ENCODE peak calls at places on chromosomes 7 and 10, in ten cellular contexts. One of them, this sample, is unnamed.

GRCh38 chr10:12766222-12766621 is 235.3 kb downstream of the CCDC3 start:
- DNase-seq in BJ: no peak
- DNase-seq in iPS DF 19.7: no peak
- DNase-seq in SHP77: no peak
- DNase-seq in NCI-H1436: no peak
- DNase-seq in activated CD4-positive, alpha-beta T cell treated with anti-CD3 and anti-CD28 coated beads, Interleukin-2, amount 50 U/mL, for 48 hours: no peak
- DNase-seq in cardiac muscle cell: no peak
- DNase-seq in ACHN: no peak
- DNase-seq in ascending aorta: no peak
- DNase-seq in ecto neural progenitor cell: no peak
- DNase-seq in this sample: no peak

GRCh38 chr7:145169908-145170307 is 334.1 kb upstream of the TPK1 start:
- DNase-seq in NCI-H1436: peak
- DNase-seq in iPS DF 19.7: no peak
- DNase-seq in SHP77: no peak
- DNase-seq in BJ: no peak
- DNase-seq in ascending aorta: no peak
- DNase-seq in ACHN: peak
- DNase-seq in ecto neural progenitor cell: no peak
- DNase-seq in activated CD4-positive, alpha-beta T cell treated with anti-CD3 and anti-CD28 coated beads, Interleukin-2, amount 50 U/mL, for 48 hours: no peak
- DNase-seq in cardiac muscle cell: no peak
- DNase-seq in this sample: no peak

GRCh38 chr10:75236178-75236825 is 545 bp upstream of the COMTD1 start:
- DNase-seq in cardiac muscle cell: no peak
- DNase-seq in activated CD4-positive, alpha-beta T cell treated with anti-CD3 and anti-CD28 coated beads, Interleukin-2, amount 50 U/mL, for 48 hours: no peak
- DNase-seq in ecto neural progenitor cell: no peak
- DNase-seq in SHP77: no peak
- DNase-seq in iPS DF 19.7: no peak
- DNase-seq in ACHN: no peak
- DNase-seq in BJ: no peak
- DNase-seq in NCI-H1436: no peak
- DNase-seq in ascending aorta: no peak
- DNase-seq in this sample: no peak

GRCh38 chr10:28328346-28328745 is 25.5 kb upstream of the MPP7 start:
- DNase-seq in ascending aorta: no peak
- DNase-seq in cardiac muscle cell: no peak
- DNase-seq in NCI-H1436: no peak
- DNase-seq in SHP77: no peak
- DNase-seq in activated CD4-positive, alpha-beta T cell treated with anti-CD3 and anti-CD28 coated beads, Interleukin-2, amount 50 U/mL, for 48 hours: no peak
- DNase-seq in BJ: no peak
- DNase-seq in ACHN: no peak
- DNase-seq in iPS DF 19.7: no peak
- DNase-seq in ecto neural progenitor cell: no peak
- DNase-seq in this sample: no peak

GRCh38 chr10:76550806-76551205 is 1086.8 kb downstream of the KCNMA1 start:
- DNase-seq in NCI-H1436: no peak
- DNase-seq in ACHN: no peak
- DNase-seq in iPS DF 19.7: no peak
- DNase-seq in BJ: peak
- DNase-seq in ecto neural progenitor cell: no peak
- DNase-seq in cardiac muscle cell: peak
- DNase-seq in SHP77: no peak
- DNase-seq in activated CD4-positive, alpha-beta T cell treated with anti-CD3 and anti-CD28 coated beads, Interleukin-2, amount 50 U/mL, for 48 hours: no peak
- DNase-seq in ascending aorta: no peak
- DNase-seq in this sample: no peak

GRCh38 chr10:132941640-132942051 is 724 bp downstream of the CFAP46 start:
- DNase-seq in ecto neural progenitor cell: no peak
- DNase-seq in NCI-H1436: no peak
- DNase-seq in ascending aorta: no peak
- DNase-seq in iPS DF 19.7: no peak
- DNase-seq in activated CD4-positive, alpha-beta T cell treated with anti-CD3 and anti-CD28 coated beads, Interleukin-2, amount 50 U/mL, for 48 hours: no peak
- DNase-seq in ACHN: no peak
- DNase-seq in cardiac muscle cell: no peak
- DNase-seq in SHP77: no peak
- DNase-seq in BJ: no peak
- DNase-seq in this sample: no peak

GRCh38 chr10:28722065-28722803 is 44.9 kb downstream of the BAMBI start:
- DNase-seq in ACHN: peak
- DNase-seq in BJ: no peak
- DNase-seq in ecto neural progenitor cell: peak
- DNase-seq in activated CD4-positive, alpha-beta T cell treated with anti-CD3 and anti-CD28 coated beads, Interleukin-2, amount 50 U/mL, for 48 hours: peak
- DNase-seq in cardiac muscle cell: peak
- DNase-seq in NCI-H1436: peak
- DNase-seq in ascending aorta: peak
- DNase-seq in iPS DF 19.7: peak
- DNase-seq in SHP77: no peak
- DNase-seq in this sample: no peak

GRCh38 chr10:47077941-47078340 is 166.7 kb downstream of the PTPN20 start:
- DNase-seq in activated CD4-positive, alpha-beta T cell treated with anti-CD3 and anti-CD28 coated beads, Interleukin-2, amount 50 U/mL, for 48 hours: no peak
- DNase-seq in ascending aorta: peak
- DNase-seq in NCI-H1436: no peak
- DNase-seq in cardiac muscle cell: no peak
- DNase-seq in iPS DF 19.7: no peak
- DNase-seq in ACHN: no peak
- DNase-seq in ecto neural progenitor cell: no peak
- DNase-seq in SHP77: no peak
- DNase-seq in BJ: no peak
- DNase-seq in this sample: no peak

GRCh38 chr10:49279015-49279880 is 19.7 kb upstream of the C10orf71 start:
- DNase-seq in ascending aorta: peak
- DNase-seq in ecto neural progenitor cell: peak
- DNase-seq in activated CD4-positive, alpha-beta T cell treated with anti-CD3 and anti-CD28 coated beads, Interleukin-2, amount 50 U/mL, for 48 hours: no peak
- DNase-seq in SHP77: no peak
- DNase-seq in cardiac muscle cell: no peak
- DNase-seq in NCI-H1436: no peak
- DNase-seq in iPS DF 19.7: no peak
- DNase-seq in BJ: no peak
- DNase-seq in ACHN: no peak
- DNase-seq in this sample: no peak

GRCh38 chr7:50662059-50662689 is 97.0 kb upstream of the DDC start:
- DNase-seq in ascending aorta: peak
- DNase-seq in SHP77: no peak
- DNase-seq in ACHN: no peak
- DNase-seq in iPS DF 19.7: no peak
- DNase-seq in activated CD4-positive, alpha-beta T cell treated with anti-CD3 and anti-CD28 coated beads, Interleukin-2, amount 50 U/mL, for 48 hours: no peak
- DNase-seq in NCI-H1436: no peak
- DNase-seq in cardiac muscle cell: no peak
- DNase-seq in BJ: no peak
- DNase-seq in ecto neural progenitor cell: no peak
- DNase-seq in this sample: no peak

GRCh38 chr7:123844712-123845219 is at the start of gene HYAL4:
- DNase-seq in SHP77: no peak
- DNase-seq in ascending aorta: no peak
- DNase-seq in BJ: no peak
- DNase-seq in ecto neural progenitor cell: no peak
- DNase-seq in cardiac muscle cell: no peak
- DNase-seq in ACHN: no peak
- DNase-seq in iPS DF 19.7: no peak
- DNase-seq in activated CD4-positive, alpha-beta T cell treated with anti-CD3 and anti-CD28 coated beads, Interleukin-2, amount 50 U/mL, for 48 hours: no peak
- DNase-seq in NCI-H1436: no peak
- DNase-seq in this sample: no peak

GRCh38 chr7:9945882-9946281 is 1027.8 kb upstream of the PHF14 start:
- DNase-seq in NCI-H1436: peak
- DNase-seq in ACHN: no peak
- DNase-seq in ascending aorta: no peak
- DNase-seq in iPS DF 19.7: no peak
- DNase-seq in SHP77: peak
- DNase-seq in ecto neural progenitor cell: no peak
- DNase-seq in cardiac muscle cell: no peak
- DNase-seq in activated CD4-positive, alpha-beta T cell treated with anti-CD3 and anti-CD28 coated beads, Interleukin-2, amount 50 U/mL, for 48 hours: no peak
- DNase-seq in BJ: no peak
- DNase-seq in this sample: peak

GRCh38 chr7:114631249-114631822 is 216.7 kb downstream of the FOXP2 start:
- DNase-seq in SHP77: peak
- DNase-seq in BJ: no peak
- DNase-seq in ecto neural progenitor cell: no peak
- DNase-seq in cardiac muscle cell: no peak
- DNase-seq in activated CD4-positive, alpha-beta T cell treated with anti-CD3 and anti-CD28 coated beads, Interleukin-2, amount 50 U/mL, for 48 hours: no peak
- DNase-seq in iPS DF 19.7: no peak
- DNase-seq in NCI-H1436: no peak
- DNase-seq in ACHN: no peak
- DNase-seq in ascending aorta: no peak
- DNase-seq in this sample: no peak

GRCh38 chr10:8787649-8788048 is 733.2 kb downstream of the GATA3 start:
- DNase-seq in iPS DF 19.7: no peak
- DNase-seq in ecto neural progenitor cell: no peak
- DNase-seq in NCI-H1436: no peak
- DNase-seq in ascending aorta: no peak
- DNase-seq in SHP77: no peak
- DNase-seq in ACHN: no peak
- DNase-seq in cardiac muscle cell: no peak
- DNase-seq in activated CD4-positive, alpha-beta T cell treated with anti-CD3 and anti-CD28 coated beads, Interleukin-2, amount 50 U/mL, for 48 hours: no peak
- DNase-seq in BJ: no peak
- DNase-seq in this sample: no peak

GRCh38 chr7:17369686-17370426 is 71.4 kb downstream of the AHR start:
- DNase-seq in cardiac muscle cell: peak
- DNase-seq in SHP77: no peak
- DNase-seq in activated CD4-positive, alpha-beta T cell treated with anti-CD3 and anti-CD28 coated beads, Interleukin-2, amount 50 U/mL, for 48 hours: no peak
- DNase-seq in ACHN: peak
- DNase-seq in BJ: peak
- DNase-seq in ascending aorta: no peak
- DNase-seq in iPS DF 19.7: no peak
- DNase-seq in ecto neural progenitor cell: no peak
- DNase-seq in NCI-H1436: no peak
- DNase-seq in this sample: no peak

GRCh38 chr7:83166-83840 is 109.1 kb upstream of the FAM20C start:
- DNase-seq in SHP77: no peak
- DNase-seq in ecto neural progenitor cell: no peak
- DNase-seq in ascending aorta: peak
- DNase-seq in cardiac muscle cell: no peak
- DNase-seq in activated CD4-positive, alpha-beta T cell treated with anti-CD3 and anti-CD28 coated beads, Interleukin-2, amount 50 U/mL, for 48 hours: no peak
- DNase-seq in BJ: no peak
- DNase-seq in iPS DF 19.7: no peak
- DNase-seq in ACHN: no peak
- DNase-seq in NCI-H1436: no peak
- DNase-seq in this sample: no peak

GRCh38 chr10:69994262-69994661 is 58.4 kb upstream of the MACROH2A2 start:
- DNase-seq in ACHN: peak
- DNase-seq in ecto neural progenitor cell: no peak
- DNase-seq in NCI-H1436: no peak
- DNase-seq in iPS DF 19.7: peak
- DNase-seq in BJ: no peak
- DNase-seq in cardiac muscle cell: peak
- DNase-seq in SHP77: peak
- DNase-seq in ascending aorta: no peak
- DNase-seq in activated CD4-positive, alpha-beta T cell treated with anti-CD3 and anti-CD28 coated beads, Interleukin-2, amount 50 U/mL, for 48 hours: peak
- DNase-seq in this sample: peak

GRCh38 chr10:6271663-6272062 is 68.9 kb downstream of the PFKFB3 start:
- DNase-seq in BJ: no peak
- DNase-seq in ascending aorta: no peak
- DNase-seq in cardiac muscle cell: no peak
- DNase-seq in SHP77: no peak
- DNase-seq in NCI-H1436: no peak
- DNase-seq in ecto neural progenitor cell: no peak
- DNase-seq in ACHN: no peak
- DNase-seq in iPS DF 19.7: no peak
- DNase-seq in activated CD4-positive, alpha-beta T cell treated with anti-CD3 and anti-CD28 coated beads, Interleukin-2, amount 50 U/mL, for 48 hours: no peak
- DNase-seq in this sample: no peak

GRCh38 chr10:115214799-115215198 is 121.6 kb downstream of the ATRNL1 start:
- DNase-seq in NCI-H1436: no peak
- DNase-seq in ACHN: no peak
- DNase-seq in ascending aorta: no peak
- DNase-seq in cardiac muscle cell: no peak
- DNase-seq in BJ: no peak
- DNase-seq in activated CD4-positive, alpha-beta T cell treated with anti-CD3 and anti-CD28 coated beads, Interleukin-2, amount 50 U/mL, for 48 hours: no peak
- DNase-seq in iPS DF 19.7: no peak
- DNase-seq in ecto neural progenitor cell: no peak
- DNase-seq in SHP77: no peak
- DNase-seq in this sample: no peak

GRCh38 chr10:124659380-124659779 is 84.8 kb downstream of the FAM53B start:
- DNase-seq in ascending aorta: no peak
- DNase-seq in ACHN: no peak
- DNase-seq in BJ: no peak
- DNase-seq in ecto neural progenitor cell: no peak
- DNase-seq in cardiac muscle cell: no peak
- DNase-seq in activated CD4-positive, alpha-beta T cell treated with anti-CD3 and anti-CD28 coated beads, Interleukin-2, amount 50 U/mL, for 48 hours: no peak
- DNase-seq in iPS DF 19.7: no peak
- DNase-seq in NCI-H1436: no peak
- DNase-seq in SHP77: no peak
- DNase-seq in this sample: no peak

GRCh38 chr7:2761131-2761624 is 73.2 kb downstream of the AMZ1 start:
- DNase-seq in iPS DF 19.7: no peak
- DNase-seq in ecto neural progenitor cell: no peak
- DNase-seq in BJ: no peak
- DNase-seq in SHP77: no peak
- DNase-seq in activated CD4-positive, alpha-beta T cell treated with anti-CD3 and anti-CD28 coated beads, Interleukin-2, amount 50 U/mL, for 48 hours: no peak
- DNase-seq in ascending aorta: no peak
- DNase-seq in ACHN: no peak
- DNase-seq in cardiac muscle cell: no peak
- DNase-seq in NCI-H1436: no peak
- DNase-seq in this sample: no peak

GRCh38 chr10:63675171-63675570 is 154.0 kb downstream of the REEP3 start:
- DNase-seq in ascending aorta: no peak
- DNase-seq in NCI-H1436: no peak
- DNase-seq in iPS DF 19.7: no peak
- DNase-seq in ecto neural progenitor cell: no peak
- DNase-seq in BJ: no peak
- DNase-seq in ACHN: no peak
- DNase-seq in SHP77: no peak
- DNase-seq in cardiac muscle cell: peak
- DNase-seq in activated CD4-positive, alpha-beta T cell treated with anti-CD3 and anti-CD28 coated beads, Interleukin-2, amount 50 U/mL, for 48 hours: no peak
- DNase-seq in this sample: no peak

GRCh38 chr10:21721000-21721670 is 187.1 kb downstream of the MLLT10 start:
- DNase-seq in BJ: no peak
- DNase-seq in ecto neural progenitor cell: no peak
- DNase-seq in activated CD4-positive, alpha-beta T cell treated with anti-CD3 and anti-CD28 coated beads, Interleukin-2, amount 50 U/mL, for 48 hours: no peak
- DNase-seq in ACHN: no peak
- DNase-seq in NCI-H1436: no peak
- DNase-seq in ascending aorta: no peak
- DNase-seq in SHP77: no peak
- DNase-seq in iPS DF 19.7: no peak
- DNase-seq in cardiac muscle cell: no peak
- DNase-seq in this sample: no peak